ENCODE peak calls at places on chromosomes 12 and 14, in ten cellular contexts. M is ovary, J is suprapubic skin, A is IMR-90, D is A549, F is uterus, S is tibial nerve, W is prostate gland, C is body of pancreas, X is sigmoid colon. N is an unnamed sample.

GRCh38 chr14:29937116-29937515 is 9.5 kb upstream of the PRKD1 start:
- DNase-seq in D (peak), W (no peak), A (peak), X (no peak), S (no peak), C (no peak), M (no peak), J (no peak), F (no peak), N (no peak)

GRCh38 chr14:69354383-69355154 is 43.5 kb downstream of the ERH start:
- DNase-seq in X (peak), W (peak), J (no peak), S (no peak), C (no peak), F (no peak), M (no peak), D (no peak), A (peak), N (no peak)

GRCh38 chr14:32932921-32933622 is 5.6 kb upstream of the NPAS3 start:
- DNase-seq in C (peak), M (peak), S (no peak), X (peak), F (no peak), J (no peak), W (no peak), A (no peak), D (no peak), N (no peak)

GRCh38 chr12:69688021-69688420 is 11.1 kb downstream of the BEST3 start:
- DNase-seq in X (no peak), S (no peak), J (no peak), D (no peak), C (no peak), F (no peak), A (peak), M (no peak), W (no peak), N (no peak)

GRCh38 chr14:50040401-50040775 is 76.0 kb downstream of the VCPKMT start:
- DNase-seq in F (no peak), J (no peak), D (peak), M (no peak), X (no peak), C (no peak), A (peak), W (no peak), S (no peak), N (no peak)

GRCh38 chr14:100605706-100606686 is 18.8 kb upstream of the BEGAIN start:
- DNase-seq in S (no peak), M (peak), C (no peak), A (peak), X (peak), J (no peak), W (no peak), F (no peak), D (no peak), N (no peak)

GRCh38 chr14:75279739-75280447 is 1.3 kb downstream of the FOS start:
- DNase-seq in A (peak), C (peak), D (no peak), J (no peak), F (peak), X (peak), M (peak), W (no peak), S (no peak), N (peak)

GRCh38 chr14:100399052-100399849 is 76.1 kb downstream of the SLC25A47 start:
- DNase-seq in X (no peak), M (no peak), S (no peak), D (no peak), A (no peak), J (no peak), W (no peak), C (no peak), F (no peak), N (no peak)

GRCh38 chr12:111066744-111067437 is 146.5 kb upstream of the MYL2 start:
- DNase-seq in X (no peak), C (no peak), J (no peak), W (no peak), S (no peak), A (no peak), D (peak), M (no peak), F (no peak), N (no peak)

GRCh38 chr12:107448198-107448597 is 237.4 kb upstream of the PWP1 start:
- DNase-seq in A (peak), F (no peak), J (no peak), D (peak), S (no peak), X (no peak), W (no peak), C (no peak), M (no peak), N (no peak)

GRCh38 chr12:21451529-21451928 is 14.1 kb downstream of the PYROXD1 start:
- DNase-seq in F (no peak), C (no peak), J (no peak), A (peak), D (no peak), S (no peak), W (no peak), M (no peak), X (no peak), N (no peak)

GRCh38 chr14:76856769-76857168 is 30.6 kb downstream of the LRRC74A start:
- DNase-seq in S (no peak), F (no peak), C (no peak), D (no peak), M (no peak), J (no peak), W (no peak), X (no peak), A (no peak), N (no peak)

GRCh38 chr12:112308184-112308583 is 74.0 kb downstream of the HECTD4 start:
- DNase-seq in M (no peak), D (no peak), F (no peak), J (no peak), W (no peak), S (no peak), C (no peak), A (no peak), X (no peak), N (no peak)

GRCh38 chr14:23284654-23285529 is 1.0 kb downstream of the HOMEZ start:
- DNase-seq in F (peak), J (no peak), X (no peak), S (no peak), W (peak), C (no peak), D (no peak), M (no peak), A (peak), N (no peak)

GRCh38 chr14:79037114-79037513 is 866.9 kb downstream of the NRXN3 start:
- DNase-seq in M (no peak), S (no peak), C (peak), X (no peak), D (no peak), J (no peak), W (no peak), F (no peak), A (no peak), N (no peak)

GRCh38 chr14:57732886-57733285 is 133.0 kb downstream of the SLC35F4 start:
- DNase-seq in F (no peak), X (no peak), C (peak), M (no peak), S (no peak), D (no peak), W (no peak), A (no peak), J (no peak), N (no peak)

GRCh38 chr12:8697476-8698131 is at the start of gene RIMKLB:
- DNase-seq in C (peak), J (peak), F (peak), S (peak), D (peak), M (peak), W (peak), X (peak), A (peak), N (peak)

GRCh38 chr14:54168489-54168888 is 211.9 kb upstream of the BMP4 start:
- DNase-seq in W (no peak), M (no peak), A (no peak), C (no peak), F (no peak), X (no peak), J (no peak), D (no peak), S (no peak), N (no peak)

GRCh38 chr12:52049286-52049685 is 2.0 kb upstream of the NR4A1 start:
- DNase-seq in C (no peak), J (no peak), F (no peak), A (no peak), W (no peak), X (no peak), S (no peak), M (peak), D (no peak), N (no peak)

GRCh38 chr14:23460960-23461359 is 8.5 kb upstream of the NGDN start:
- DNase-seq in X (no peak), S (no peak), J (no peak), D (peak), F (no peak), C (no peak), W (no peak), A (no peak), M (no peak), N (no peak)

GRCh38 chr12:89059061-89059460 is 293.2 kb downstream of the DUSP6 start:
- DNase-seq in F (no peak), J (no peak), M (no peak), D (no peak), S (no peak), X (no peak), A (no peak), C (no peak), W (no peak), N (no peak)

GRCh38 chr14:101596742-101597141 is 35.4 kb downstream of the DIO3 start:
- DNase-seq in C (no peak), A (no peak), X (no peak), W (no peak), F (no peak), S (no peak), J (no peak), D (no peak), M (no peak), N (peak)

GRCh38 chr12:54217774-54218221 is 29.0 kb upstream of the SMUG1 start:
- DNase-seq in J (no peak), A (no peak), D (no peak), M (peak), S (no peak), W (no peak), X (no peak), F (no peak), C (no peak), N (peak)

GRCh38 chr12:94710933-94711332 is 60.6 kb upstream of the TMCC3 start:
- DNase-seq in X (no peak), M (no peak), F (no peak), W (no peak), A (peak), C (peak), J (no peak), D (peak), S (no peak), N (no peak)

GRCh38 chr12:62785941-62786559 is 148.9 kb downstream of the PPM1H start:
- DNase-seq in W (no peak), J (no peak), X (peak), C (no peak), F (peak), A (peak), D (peak), M (no peak), S (no peak), N (no peak)

GRCh38 chr12:96274331-96274730 is 80.2 kb downstream of the ELK3 start:
- DNase-seq in J (no peak), S (no peak), D (no peak), C (no peak), W (no peak), X (no peak), A (peak), M (no peak), F (no peak), N (no peak)

GRCh38 chr14:105853089-105853906 is 326.9 kb downstream of the TMEM121 start:
- DNase-seq in C (no peak), J (peak), X (no peak), D (no peak), S (no peak), F (no peak), W (no peak), M (peak), A (no peak), N (no peak)

GRCh38 chr14:105853907-105854599 is 327.7 kb downstream of the TMEM121 start:
- DNase-seq in D (no peak), X (peak), S (no peak), C (no peak), J (no peak), A (no peak), F (no peak), W (no peak), M (peak), N (no peak)

GRCh38 chr14:105855893-105856675 is 329.7 kb downstream of the TMEM121 start:
- DNase-seq in S (no peak), J (peak), D (no peak), X (peak), M (peak), F (peak), W (no peak), A (no peak), C (peak), N (no peak)

GRCh38 chr14:105855246-105855892 is 329.0 kb downstream of the TMEM121 start:
- DNase-seq in W (no peak), J (peak), M (peak), D (no peak), A (no peak), X (peak), F (no peak), C (no peak), S (no peak), N (no peak)

DNA sequence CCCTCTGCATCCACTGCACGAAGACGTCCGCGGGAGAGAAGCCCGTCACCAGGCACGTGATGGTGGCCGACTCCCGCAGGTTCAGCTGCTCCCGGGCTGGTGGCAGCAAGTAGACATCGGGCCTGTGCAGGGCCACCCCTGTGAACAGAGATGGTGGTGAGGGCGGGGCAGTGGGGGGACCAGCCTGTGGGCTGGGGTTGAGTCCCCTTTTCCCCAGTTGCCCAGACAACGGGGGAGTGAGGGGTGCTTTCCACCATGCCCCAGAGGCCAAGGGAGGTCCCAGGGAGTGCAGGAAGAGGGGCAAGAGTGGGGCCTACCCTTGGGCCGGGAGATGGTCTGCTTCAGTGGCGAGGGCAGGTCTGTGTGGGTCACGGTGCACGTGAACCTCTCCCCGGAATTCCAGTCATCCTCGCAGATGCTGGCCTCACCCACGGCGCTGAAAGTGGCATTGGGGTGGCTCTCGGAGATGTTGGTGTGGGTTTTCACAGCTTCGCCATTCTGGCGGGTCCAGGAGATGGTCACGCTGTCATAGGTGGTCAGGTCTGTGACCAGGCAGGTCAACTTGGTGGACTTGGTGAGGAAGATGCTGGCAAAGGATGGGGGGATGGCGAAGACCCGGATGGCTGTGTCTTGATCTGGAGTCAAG is 328.3 kb downstream of the TMEM121 start:
- DNase-seq in F (no peak), J (peak), W (no peak), A (no peak), M (peak), X (peak), S (no peak), C (no peak), D (no peak), N (no peak)
- TF ChIP-seq POLR2A in F (no peak), J (no peak), W (no peak), A (no peak), M (no peak), X (no peak), S (no peak), C (no peak), D (no peak), N (no peak)

GRCh38 chr14:103105580-103106168 is 11.1 kb downstream of the EXOC3L4 start:
- DNase-seq in W (no peak), D (no peak), C (no peak), J (no peak), M (no peak), A (no peak), F (no peak), X (no peak), S (no peak), N (no peak)
- TF ChIP-seq POLR2A in W (no peak), D (no peak), C (no peak), J (no peak), M (no peak), A (no peak), F (no peak), X (no peak), S (no peak), N (no peak)

GRCh38 chr14:71467419-71467818 is 464.8 kb upstream of the RGS6 start:
- DNase-seq in F (no peak), J (no peak), W (no peak), D (no peak), M (no peak), A (no peak), X (no peak), S (no peak), C (no peak), N (no peak)

GRCh38 chr14:71466942-71467341 is 465.3 kb upstream of the RGS6 start:
- DNase-seq in J (no peak), F (no peak), W (no peak), X (no peak), C (no peak), D (no peak), M (no peak), S (no peak), A (no peak), N (no peak)

GRCh38 chr14:71469936-71470335 is 462.3 kb upstream of the RGS6 start:
- DNase-seq in A (no peak), F (no peak), D (no peak), W (no peak), S (no peak), C (no peak), M (no peak), J (no peak), X (no peak), N (no peak)

GRCh38 chr14:71466251-71466650 is 466.0 kb upstream of the RGS6 start:
- DNase-seq in J (no peak), C (no peak), F (no peak), W (no peak), M (no peak), S (no peak), A (no peak), D (no peak), X (no peak), N (no peak)

DNA sequence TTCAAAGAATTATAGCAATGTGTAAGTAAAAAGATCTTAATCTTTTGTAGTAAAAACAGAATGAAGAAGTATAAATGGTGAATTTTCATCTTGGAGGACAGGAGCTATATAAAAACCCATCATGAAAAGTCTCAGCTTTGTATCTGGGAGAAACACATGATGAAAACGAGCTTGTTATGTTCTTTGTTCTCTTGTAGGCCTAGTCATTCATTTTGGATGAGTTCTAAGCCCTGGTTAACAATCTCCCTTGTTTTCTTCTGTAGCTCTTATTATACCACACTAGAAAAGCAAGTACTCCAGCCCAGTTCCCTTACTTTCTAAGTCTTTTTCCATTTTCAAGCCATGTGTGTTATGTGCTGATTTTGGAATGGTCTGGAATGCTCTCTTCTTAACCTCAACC is 463.5 kb upstream of the RGS6 start:
- DNase-seq in X (no peak), D (no peak), W (no peak), C (no peak), J (no peak), F (no peak), M (no peak), S (no peak), A (no peak), N (no peak)
- TF ChIP-seq POLR2A in X (no peak), D (no peak), W (no peak), C (no peak), J (no peak), F (no peak), M (no peak), S (no peak), A (no peak), N (no peak)

DNA sequence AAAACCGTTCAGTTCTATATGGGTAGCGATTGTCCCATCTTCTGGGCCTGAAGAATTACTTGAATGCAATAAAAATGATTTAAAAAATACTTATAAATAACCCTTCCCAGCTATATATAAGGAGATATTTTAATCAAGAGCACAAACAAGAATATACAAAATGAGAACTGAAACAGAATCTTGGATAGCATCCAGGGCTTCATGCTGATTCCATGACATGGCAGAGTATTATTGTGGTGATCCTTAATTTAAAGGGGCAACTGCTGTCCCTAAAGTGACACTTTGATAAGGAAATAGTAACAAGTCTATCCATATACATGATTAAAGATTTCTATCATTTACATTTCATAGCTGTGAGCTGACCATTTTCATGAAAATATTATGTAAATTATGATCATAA is 18.8 kb downstream of the WBP11 start:
- DNase-seq in W (no peak), D (no peak), C (no peak), J (no peak), S (no peak), A (no peak), F (no peak), M (no peak), X (no peak), N (no peak)
- TF ChIP-seq POLR2A in W (no peak), D (no peak), C (no peak), J (no peak), S (no peak), A (no peak), F (no peak), M (no peak), X (no peak), N (no peak)

GRCh38 chr12:119159844-119160243 is 18.9 kb upstream of the HSPB8 start:
- DNase-seq in F (no peak), D (no peak), W (no peak), A (no peak), S (no peak), X (no peak), J (no peak), C (no peak), M (no peak), N (no peak)

GRCh38 chr12:119156401-119156800 is 22.3 kb upstream of the HSPB8 start:
- DNase-seq in F (no peak), S (no peak), A (no peak), D (peak), C (no peak), J (no peak), M (no peak), X (no peak), W (no peak), N (no peak)

GRCh38 chr12:119154435-119154818 is 24.3 kb upstream of the HSPB8 start:
- DNase-seq in X (no peak), F (no peak), M (no peak), J (no peak), D (peak), S (no peak), W (no peak), A (no peak), C (no peak), N (no peak)

GRCh38 chr12:119157528-119157927 is 21.2 kb upstream of the HSPB8 start:
- DNase-seq in M (no peak), C (no peak), J (no peak), A (no peak), D (no peak), F (no peak), S (no peak), W (no peak), X (no peak), N (no peak)

GRCh38 chr12:119158004-119158776 is 20.5 kb upstream of the HSPB8 start:
- DNase-seq in F (no peak), W (no peak), M (no peak), X (no peak), J (no peak), C (no peak), A (no peak), S (no peak), D (no peak), N (no peak)
- TF ChIP-seq POLR2A in F (no peak), W (no peak), M (no peak), X (no peak), J (no peak), C (no peak), A (no peak), S (no peak), D (no peak), N (no peak)

GRCh38 chr14:68279437-68279720 is 459.8 kb downstream of the RAD51B start:
- DNase-seq in F (no peak), D (no peak), C (no peak), W (no peak), M (no peak), J (no peak), A (no peak), X (no peak), S (no peak), N (no peak)
- TF ChIP-seq POLR2A in F (no peak), D (no peak), C (no peak), W (no peak), M (no peak), J (no peak), A (no peak), X (no peak), S (no peak), N (no peak)

GRCh38 chr12:57521475-57522018 is 1.1 kb upstream of the MBD6 start:
- DNase-seq in M (peak), S (peak), W (peak), X (peak), D (peak), C (peak), J (no peak), F (peak), A (peak), N (peak)

GRCh38 chr12:57519758-57520007 is 631 bp downstream of the DDIT3 start:
- DNase-seq in A (no peak), F (no peak), C (no peak), X (no peak), J (peak), D (no peak), M (no peak), W (no peak), S (no peak), N (no peak)

GRCh38 chr12:57518920-57519757 is 1.2 kb downstream of the DDIT3 start:
- DNase-seq in J (no peak), M (peak), W (no peak), C (peak), X (peak), F (peak), D (peak), A (peak), S (no peak), N (peak)

GRCh38 chr12:57518176-57518919 is 2.0 kb downstream of the DDIT3 start:
- DNase-seq in S (no peak), X (no peak), W (no peak), C (no peak), M (no peak), A (no peak), J (no peak), D (no peak), F (no peak), N (no peak)

GRCh38 chr12:57520008-57520726 is at the start of gene DDIT3:
- DNase-seq in J (peak), F (peak), M (peak), S (peak), W (peak), C (peak), D (peak), A (peak), X (peak), N (peak)
- TF ChIP-seq POLR2A in J (peak), F (peak), M (peak), S (peak), W (peak), C (peak), D (peak), A (peak), X (peak), N (peak)